ENCODE peak calls at places on chromosomes 1 and 21, in nine cellular contexts. X is HL-60, B is head of caudate nucleus, J is NCI-H1048, U is HT1080, D is NAMALWA, W is adrenal gland, G is Calu3, H is lower leg skin. N is an unnamed sample.
A peak's percentile ranks its signal among the peaks of the same experiment; 100 is the strongest.

GRCh38 chr1:219927956-219928790 is at the start of gene SLC30A10:
- DNase-seq in D (no peak), G (peak; percentile 50), X (no peak), B (peak; percentile 23), H (no peak), W (peak; percentile 27), U (no peak), J (no peak), N (no peak)

GRCh38 chr21:33115586-33116541 is 45.9 kb downstream of the OLIG1 start:
- DNase-seq in J (no peak), B (peak; percentile 86), U (no peak), W (no peak), H (peak; percentile 76), D (no peak), G (no peak), X (no peak), N (no peak)

GRCh38 chr1:202567747-202568146 is 142.5 kb downstream of the SYT2 start:
- DNase-seq in X (no peak), D (no peak), U (peak; percentile 25), J (no peak), H (no peak), G (no peak), B (no peak), W (no peak), N (peak; percentile 34)

GRCh38 chr1:154186852-154187501 is 4.9 kb downstream of the TPM3 start:
- DNase-seq in B (no peak), J (no peak), X (no peak), U (no peak), H (no peak), G (no peak), D (peak; percentile 71), W (no peak), N (no peak)

GRCh38 chr1:214446772-214447556 is 104.4 kb downstream of the PTPN14 start:
- DNase-seq in U (peak; percentile 100), D (peak; percentile 86), X (no peak), H (no peak), W (no peak), J (peak; percentile 100), B (peak; percentile 23), G (peak; percentile 88), N (peak; percentile 97)

GRCh38 chr1:9250586-9251381 is 16.2 kb downstream of the H6PD start:
- DNase-seq in J (no peak), B (no peak), X (no peak), U (no peak), H (no peak), W (peak; percentile 74), D (no peak), G (no peak), N (no peak)

GRCh38 chr1:228136908-228137307 is 3.2 kb upstream of the GUK1 start:
- DNase-seq in D (no peak), G (no peak), U (no peak), J (no peak), X (no peak), H (no peak), W (no peak), B (no peak), N (no peak)

GRCh38 chr1:184113251-184113650 is 61.7 kb downstream of the TSEN15 start:
- DNase-seq in X (no peak), H (no peak), G (no peak), B (no peak), U (no peak), W (no peak), D (no peak), J (no peak), N (peak; percentile 89)

GRCh38 chr1:28480308-28480707 is 25.5 kb upstream of the RCC1 start:
- DNase-seq in J (no peak), U (no peak), X (no peak), B (no peak), H (peak; percentile 8), D (no peak), G (no peak), W (no peak), N (no peak)

GRCh38 chr1:201357211-201357610 is 20.3 kb downstream of the TNNT2 start:
- DNase-seq in U (no peak), B (no peak), J (no peak), G (no peak), X (no peak), D (no peak), H (no peak), W (no peak), N (no peak)

GRCh38 chr1:114833421-114833820 is 21.2 kb upstream of the SYCP1 start:
- DNase-seq in B (no peak), U (peak; percentile 63), G (no peak), J (no peak), H (no peak), W (no peak), X (no peak), D (no peak), N (peak; percentile 6)

GRCh38 chr1:224064150-224064549 is 49.8 kb upstream of the FBXO28 start:
- DNase-seq in X (no peak), J (no peak), H (no peak), W (no peak), B (no peak), D (no peak), G (no peak), U (no peak), N (no peak)

N was measured in LHCN-M2.